ENCODE peak calls at places on chromosome 1, in five cellular contexts. One of them, this sample, is unnamed.

GRCh38 chr1:186207401-186208085 is 167.5 kb downstream of the TPR start:
- DNase-seq in heart right ventricle: no peak
- DNase-seq in GM06990: no peak
- DNase-seq in pancreas: no peak
- DNase-seq in CD8-positive, alpha-beta T cell: no peak
- DNase-seq in this sample: no peak

GRCh38 chr1:183571678-183572268 is 18.5 kb downstream of the NCF2 start:
- DNase-seq in heart right ventricle: no peak
- DNase-seq in CD8-positive, alpha-beta T cell: no peak
- DNase-seq in pancreas: no peak
- DNase-seq in GM06990: no peak
- DNase-seq in this sample: no peak

GRCh38 chr1:211114446-211114845 is 19.5 kb downstream of the KCNH1 start:
- DNase-seq in pancreas: no peak
- DNase-seq in GM06990: no peak
- DNase-seq in heart right ventricle: no peak
- DNase-seq in CD8-positive, alpha-beta T cell: no peak
- DNase-seq in this sample: no peak

GRCh38 chr1:108892356-108893140 is 15.8 kb downstream of the GPSM2 start:
- DNase-seq in CD8-positive, alpha-beta T cell: no peak
- DNase-seq in pancreas: no peak
- DNase-seq in heart right ventricle: no peak
- DNase-seq in GM06990: no peak
- DNase-seq in this sample: no peak

GRCh38 chr1:53619088-53619810 is 119.7 kb downstream of the GLIS1 start:
- DNase-seq in CD8-positive, alpha-beta T cell: no peak
- DNase-seq in GM06990: no peak
- DNase-seq in pancreas: no peak
- DNase-seq in heart right ventricle: no peak
- DNase-seq in this sample: no peak

GRCh38 chr1:192581131-192581927 is 5.8 kb downstream of the RGS1 start:
- DNase-seq in pancreas: no peak
- DNase-seq in CD8-positive, alpha-beta T cell: no peak
- DNase-seq in GM06990: no peak
- DNase-seq in heart right ventricle: no peak
- DNase-seq in this sample: no peak

GRCh38 chr1:19010995-19011696 is 54.7 kb upstream of the IFFO2 start:
- DNase-seq in GM06990: peak
- DNase-seq in pancreas: peak
- DNase-seq in heart right ventricle: peak
- DNase-seq in CD8-positive, alpha-beta T cell: no peak
- DNase-seq in this sample: peak

GRCh38 chr1:36095760-36096405 is 7.2 kb downstream of the ADPRS start:
- DNase-seq in GM06990: no peak
- DNase-seq in pancreas: no peak
- DNase-seq in CD8-positive, alpha-beta T cell: no peak
- DNase-seq in heart right ventricle: no peak
- DNase-seq in this sample: no peak

GRCh38 chr1:18919174-18919905 is 17.0 kb upstream of the ALDH4A1 start:
- DNase-seq in pancreas: no peak
- DNase-seq in GM06990: no peak
- DNase-seq in CD8-positive, alpha-beta T cell: no peak
- DNase-seq in heart right ventricle: no peak
- DNase-seq in this sample: no peak

GRCh38 chr1:28087614-28088167 is 719 bp downstream of the EYA3 start:
- DNase-seq in CD8-positive, alpha-beta T cell: no peak
- DNase-seq in pancreas: no peak
- DNase-seq in GM06990: peak
- DNase-seq in heart right ventricle: no peak
- DNase-seq in this sample: no peak

GRCh38 chr1:232963366-232963765 is 13.0 kb downstream of the NTPCR start:
- DNase-seq in pancreas: no peak
- DNase-seq in GM06990: no peak
- DNase-seq in heart right ventricle: no peak
- DNase-seq in CD8-positive, alpha-beta T cell: no peak
- DNase-seq in this sample: no peak

GRCh38 chr1:111101854-111102642 is 37.8 kb downstream of the DRAM2 start:
- DNase-seq in pancreas: no peak
- DNase-seq in CD8-positive, alpha-beta T cell: no peak
- DNase-seq in GM06990: no peak
- DNase-seq in heart right ventricle: no peak
- DNase-seq in this sample: no peak

GRCh38 chr1:60983701-60984065 is 98.7 kb upstream of the NFIA start:
- DNase-seq in CD8-positive, alpha-beta T cell: no peak
- DNase-seq in GM06990: no peak
- DNase-seq in pancreas: no peak
- DNase-seq in heart right ventricle: no peak
- DNase-seq in this sample: no peak

GRCh38 chr1:81478217-81478616 is 322.5 kb upstream of the ADGRL2 start:
- DNase-seq in pancreas: peak
- DNase-seq in CD8-positive, alpha-beta T cell: no peak
- DNase-seq in heart right ventricle: peak
- DNase-seq in GM06990: no peak
- DNase-seq in this sample: no peak

DNA sequence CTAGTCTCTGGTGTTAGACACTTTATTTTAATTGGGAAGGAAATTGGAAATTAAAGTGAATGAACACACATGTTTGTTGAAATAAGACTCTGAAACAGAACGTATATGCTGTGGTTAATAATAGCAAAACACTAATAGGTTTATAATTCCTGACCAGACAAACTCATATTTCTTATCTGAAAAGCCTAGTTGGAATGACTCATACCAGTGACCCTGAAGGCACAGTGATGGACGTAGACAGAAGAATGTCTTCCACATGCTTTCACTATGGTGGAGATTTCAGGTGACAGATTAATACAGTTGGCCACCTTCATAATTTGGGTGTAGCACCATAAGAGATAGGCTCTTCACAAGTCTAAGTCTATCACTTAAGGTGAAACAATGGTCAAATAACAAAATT is 83.0 kb upstream of the COL11A1 start:
- DNase-seq in heart right ventricle: no peak
- DNase-seq in pancreas: no peak
- DNase-seq in GM06990: no peak
- DNase-seq in CD8-positive, alpha-beta T cell: no peak
- DNase-seq in this sample: no peak
- TF ChIP-seq CTCF in heart right ventricle: no peak
- TF ChIP-seq CTCF in pancreas: no peak
- TF ChIP-seq CTCF in GM06990: no peak
- TF ChIP-seq CTCF in CD8-positive, alpha-beta T cell: no peak
- TF ChIP-seq CTCF in this sample: no peak

GRCh38 chr1:228084325-228084724 is 1.8 kb downstream of the ARF1 start:
- DNase-seq in heart right ventricle: no peak
- DNase-seq in pancreas: no peak
- DNase-seq in CD8-positive, alpha-beta T cell: no peak
- DNase-seq in GM06990: no peak
- DNase-seq in this sample: no peak

GRCh38 chr1:228082975-228083870 is 715 bp downstream of the ARF1 start:
- DNase-seq in heart right ventricle: peak
- DNase-seq in pancreas: peak
- DNase-seq in CD8-positive, alpha-beta T cell: no peak
- DNase-seq in GM06990: peak
- DNase-seq in this sample: no peak

GRCh38 chr1:228085287-228085926 is 2.9 kb downstream of the ARF1 start:
- DNase-seq in pancreas: no peak
- DNase-seq in GM06990: no peak
- DNase-seq in heart right ventricle: no peak
- DNase-seq in CD8-positive, alpha-beta T cell: no peak
- DNase-seq in this sample: no peak

GRCh38 chr1:228083871-228084278 is 1.4 kb downstream of the ARF1 start:
- DNase-seq in CD8-positive, alpha-beta T cell: no peak
- DNase-seq in heart right ventricle: no peak
- DNase-seq in GM06990: no peak
- DNase-seq in pancreas: no peak
- DNase-seq in this sample: no peak

DNA sequence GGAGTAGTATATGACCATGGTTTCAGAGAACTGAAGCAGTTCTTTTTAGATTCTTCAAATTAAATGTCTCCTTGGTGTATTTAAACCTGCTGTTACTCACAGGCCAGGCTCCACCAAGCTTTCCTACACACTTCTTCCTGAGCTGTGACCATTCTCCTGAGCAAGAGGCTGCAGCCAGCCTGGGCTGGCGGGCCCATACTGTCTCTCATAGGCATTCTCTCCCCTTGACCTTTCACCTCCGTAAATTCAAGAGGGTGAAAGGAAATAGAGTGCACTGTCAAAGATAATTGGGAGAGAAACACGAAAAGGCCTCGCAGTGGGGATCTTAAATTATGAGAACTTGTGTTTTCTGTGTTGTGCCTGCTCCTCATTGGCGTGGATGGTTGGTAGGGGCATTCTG is 2.3 kb downstream of the ARF1 start:
- DNase-seq in CD8-positive, alpha-beta T cell: no peak
- DNase-seq in heart right ventricle: no peak
- DNase-seq in pancreas: no peak
- DNase-seq in GM06990: no peak
- DNase-seq in this sample: no peak
- H3K4me3 ChIP-seq in CD8-positive, alpha-beta T cell: no peak
- H3K4me3 ChIP-seq in heart right ventricle: no peak
- H3K4me3 ChIP-seq in pancreas: peak
- H3K4me3 ChIP-seq in GM06990: peak
- H3K4me3 ChIP-seq in this sample: peak

GRCh38 chr1:150161747-150162581 is 12.2 kb downstream of the PLEKHO1 start:
- DNase-seq in CD8-positive, alpha-beta T cell: no peak
- DNase-seq in GM06990: peak
- DNase-seq in heart right ventricle: no peak
- DNase-seq in pancreas: no peak
- DNase-seq in this sample: no peak

GRCh38 chr1:150164769-150165168 is 15.1 kb downstream of the PLEKHO1 start:
- DNase-seq in heart right ventricle: no peak
- DNase-seq in CD8-positive, alpha-beta T cell: no peak
- DNase-seq in GM06990: peak
- DNase-seq in pancreas: no peak
- DNase-seq in this sample: no peak

GRCh38 chr1:150162582-150162861 is 12.8 kb downstream of the PLEKHO1 start:
- DNase-seq in heart right ventricle: no peak
- DNase-seq in CD8-positive, alpha-beta T cell: no peak
- DNase-seq in pancreas: no peak
- DNase-seq in GM06990: no peak
- DNase-seq in this sample: no peak

GRCh38 chr1:150164224-150164623 is 14.5 kb downstream of the PLEKHO1 start:
- DNase-seq in CD8-positive, alpha-beta T cell: no peak
- DNase-seq in pancreas: no peak
- DNase-seq in heart right ventricle: peak
- DNase-seq in GM06990: no peak
- DNase-seq in this sample: no peak

DNA sequence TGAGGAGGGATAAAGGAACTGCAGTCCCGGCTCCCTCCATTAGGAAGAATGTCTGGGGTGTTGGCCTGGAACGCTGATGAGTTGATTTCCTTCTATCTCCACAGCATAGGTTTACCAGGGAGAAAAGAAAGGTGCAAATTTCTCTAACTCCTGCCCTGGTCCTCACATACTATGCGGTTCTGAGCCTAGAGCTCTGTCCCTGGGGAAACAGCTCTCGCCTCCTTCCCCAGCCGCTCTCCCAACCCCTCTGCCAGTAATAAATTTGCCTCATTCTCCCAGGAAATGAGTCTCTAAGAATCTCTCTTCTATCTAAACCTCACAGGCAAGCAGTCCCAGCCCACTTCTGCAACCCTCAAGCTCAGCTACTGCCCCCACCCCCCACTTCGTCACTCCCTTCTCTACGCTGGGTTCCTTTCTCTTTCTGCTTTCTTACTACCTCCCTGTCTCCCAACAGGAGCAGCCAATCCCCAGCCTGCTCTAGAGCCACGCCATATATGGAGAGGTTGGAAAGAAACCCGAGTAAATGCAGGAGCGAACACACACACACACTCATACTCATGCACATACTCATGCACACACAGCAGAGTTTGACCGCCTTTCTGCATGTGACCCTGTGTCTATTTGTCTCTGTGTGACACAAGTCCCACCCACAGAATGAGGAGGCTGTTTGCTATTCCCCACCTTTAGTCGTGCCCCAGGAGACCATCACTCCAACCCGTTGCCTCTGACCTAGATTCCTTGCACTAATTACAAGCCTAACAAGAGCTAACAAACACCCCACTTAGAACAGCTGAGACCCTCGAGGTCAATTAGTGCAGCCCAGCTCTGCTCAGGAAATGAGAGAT is 13.4 kb downstream of the PLEKHO1 start:
- DNase-seq in heart right ventricle: peak
- DNase-seq in CD8-positive, alpha-beta T cell: no peak
- DNase-seq in GM06990: peak
- DNase-seq in pancreas: peak
- DNase-seq in this sample: peak
- TF ChIP-seq CTCF in heart right ventricle: no peak
- TF ChIP-seq CTCF in CD8-positive, alpha-beta T cell: no peak
- TF ChIP-seq CTCF in GM06990: no peak
- TF ChIP-seq CTCF in pancreas: no peak
- TF ChIP-seq CTCF in this sample: no peak

GRCh38 chr1:228061411-228062084 is 21.0 kb upstream of the ARF1 start:
- DNase-seq in heart right ventricle: no peak
- DNase-seq in CD8-positive, alpha-beta T cell: no peak
- DNase-seq in GM06990: no peak
- DNase-seq in pancreas: no peak
- DNase-seq in this sample: no peak

GRCh38 chr1:228058981-228059535 is 23.4 kb upstream of the ARF1 start:
- DNase-seq in pancreas: no peak
- DNase-seq in GM06990: peak
- DNase-seq in heart right ventricle: no peak
- DNase-seq in CD8-positive, alpha-beta T cell: peak
- DNase-seq in this sample: no peak

GRCh38 chr1:228060458-228061190 is 21.9 kb upstream of the ARF1 start:
- DNase-seq in heart right ventricle: no peak
- DNase-seq in CD8-positive, alpha-beta T cell: no peak
- DNase-seq in GM06990: no peak
- DNase-seq in pancreas: peak
- DNase-seq in this sample: no peak

GRCh38 chr1:228058172-228058980 is 24.1 kb upstream of the ARF1 start:
- DNase-seq in GM06990: no peak
- DNase-seq in CD8-positive, alpha-beta T cell: no peak
- DNase-seq in pancreas: no peak
- DNase-seq in heart right ventricle: no peak
- DNase-seq in this sample: no peak

DNA sequence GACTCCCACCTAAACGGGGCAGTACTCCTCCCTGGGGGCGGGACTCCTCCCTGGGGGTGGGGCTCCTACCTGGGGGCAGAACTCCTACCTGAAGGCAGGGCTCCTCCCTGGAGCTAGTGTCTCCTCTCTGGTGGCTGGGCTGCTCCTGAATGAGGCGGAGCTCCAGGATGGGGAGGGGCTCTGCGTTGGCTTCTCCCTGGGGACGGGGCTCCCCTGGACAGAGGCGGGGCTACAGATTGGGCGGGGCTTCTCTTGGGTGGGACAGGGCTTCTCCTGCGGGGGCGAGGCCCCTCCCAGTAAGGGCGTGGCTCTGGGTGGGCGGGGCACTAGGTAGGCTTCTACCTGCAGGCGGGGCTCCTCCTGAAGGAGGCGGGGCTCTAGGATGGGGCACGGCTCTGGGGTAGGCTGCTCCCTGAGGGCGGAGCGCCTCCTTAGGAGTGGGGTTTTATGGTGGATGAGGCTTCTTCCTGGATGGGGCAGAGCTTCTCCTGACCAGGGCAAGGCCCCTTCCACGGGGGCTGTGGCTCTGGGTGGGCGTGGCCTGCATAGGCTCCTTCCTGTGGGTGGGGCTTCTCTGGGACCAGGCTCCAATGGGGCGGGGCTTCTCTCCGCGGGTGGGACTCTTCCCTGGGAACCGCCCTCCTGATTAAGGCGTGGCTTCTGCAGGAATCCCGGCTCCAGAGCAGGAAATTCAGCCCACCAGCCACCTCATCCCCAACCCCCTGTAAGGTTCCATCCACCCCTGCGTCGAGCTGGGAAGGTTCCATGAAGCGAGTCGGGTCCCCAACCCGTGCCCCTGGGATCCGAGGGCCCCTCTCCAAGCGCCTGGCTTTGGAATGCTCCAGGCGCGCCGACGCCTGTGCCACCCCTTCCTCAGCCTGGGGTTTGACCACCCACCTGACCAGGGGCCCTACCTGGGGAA is 22.7 kb upstream of the ARF1 start:
- DNase-seq in GM06990: peak
- DNase-seq in heart right ventricle: no peak
- DNase-seq in CD8-positive, alpha-beta T cell: peak
- DNase-seq in pancreas: peak
- DNase-seq in this sample: no peak
- H3K4me3 ChIP-seq in GM06990: no peak
- H3K4me3 ChIP-seq in heart right ventricle: no peak
- H3K4me3 ChIP-seq in CD8-positive, alpha-beta T cell: peak
- H3K4me3 ChIP-seq in pancreas: peak
- H3K4me3 ChIP-seq in this sample: no peak